ENCODE peak calls at places on chromosomes 7 and 10, in four cellular contexts. One of them, this sample, is unnamed.
A peak's percentile ranks its signal among the peaks of the same experiment; 100 is the strongest.

GRCh38 chr10:74542077-74542476 is 284.3 kb upstream of the KAT6B start:
- DNase-seq in WTC11: no peak
- DNase-seq in GM12878: no peak
- DNase-seq in K562: no peak
- DNase-seq in this sample: no peak

GRCh38 chr7:157857578-157858075 is 520.8 kb downstream of the DNAJB6 start:
- DNase-seq in K562: no peak
- DNase-seq in WTC11: no peak
- DNase-seq in GM12878: no peak
- DNase-seq in this sample: no peak

GRCh38 chr10:3757250-3757637 is 27.8 kb downstream of the KLF6 start:
- DNase-seq in WTC11: no peak
- DNase-seq in GM12878: no peak
- DNase-seq in K562: no peak
- DNase-seq in this sample: no peak

GRCh38 chr10:50275650-50276235 is 24.4 kb upstream of the ASAH2 start:
- DNase-seq in WTC11: peak; percentile 45
- DNase-seq in GM12878: peak; percentile 25
- DNase-seq in K562: peak; percentile 83
- DNase-seq in this sample: peak; percentile 20

GRCh38 chr7:77699056-77699455 is 2.8 kb downstream of the RSBN1L start:
- DNase-seq in WTC11: no peak
- DNase-seq in GM12878: peak; percentile 67
- DNase-seq in K562: no peak
- DNase-seq in this sample: no peak

GRCh38 chr10:95406651-95407280 is 116.0 kb upstream of the PDLIM1 start:
- DNase-seq in WTC11: no peak
- DNase-seq in K562: no peak
- DNase-seq in GM12878: no peak
- DNase-seq in this sample: no peak

GRCh38 chr10:77328272-77328816 is 309.3 kb downstream of the KCNMA1 start:
- DNase-seq in K562: peak; percentile 15
- DNase-seq in WTC11: peak; percentile 62
- DNase-seq in GM12878: no peak
- DNase-seq in this sample: peak; percentile 10

GRCh38 chr7:1758417-1758858 is 88.4 kb downstream of the ELFN1 start:
- DNase-seq in WTC11: peak; percentile 49
- DNase-seq in GM12878: no peak
- DNase-seq in K562: peak; percentile 54
- DNase-seq in this sample: peak; percentile 45

GRCh38 chr10:115093286-115093775 is at the start of gene ATRNL1:
- DNase-seq in GM12878: no peak
- DNase-seq in WTC11: peak; percentile 67
- DNase-seq in K562: no peak
- DNase-seq in this sample: no peak

GRCh38 chr10:24132741-24133140 is 76.2 kb upstream of the KIAA1217 start:
- DNase-seq in GM12878: no peak
- DNase-seq in K562: no peak
- DNase-seq in WTC11: no peak
- DNase-seq in this sample: no peak

GRCh38 chr7:6640246-6640721 is 3.2 kb downstream of the ZNF316 start:
- DNase-seq in GM12878: no peak
- DNase-seq in K562: peak; percentile 85
- DNase-seq in WTC11: peak; percentile 86
- DNase-seq in this sample: no peak

GRCh38 chr7:28703054-28703765 is 254.9 kb downstream of the TRIL start:
- DNase-seq in GM12878: no peak
- DNase-seq in WTC11: no peak
- DNase-seq in K562: no peak
- DNase-seq in this sample: no peak

GRCh38 chr7:16982640-16983103 is 100.9 kb upstream of the AGR3 start:
- DNase-seq in GM12878: no peak
- DNase-seq in WTC11: no peak
- DNase-seq in K562: peak; percentile 20
- DNase-seq in this sample: peak; percentile 58

GRCh38 chr10:5812283-5813090 is 747 bp downstream of the GDI2 start:
- DNase-seq in WTC11: peak; percentile 59
- DNase-seq in GM12878: no peak
- DNase-seq in K562: peak; percentile 62
- DNase-seq in this sample: no peak

GRCh38 chr7:71173955-71174354 is 42.0 kb downstream of the GALNT17 start:
- DNase-seq in K562: no peak
- DNase-seq in WTC11: no peak
- DNase-seq in GM12878: no peak
- DNase-seq in this sample: no peak

GRCh38 chr7:17646181-17646956 is 293.9 kb downstream of the SNX13 start:
- DNase-seq in K562: no peak
- DNase-seq in WTC11: no peak
- DNase-seq in GM12878: no peak
- DNase-seq in this sample: no peak

GRCh38 chr7:128103498-128104108 is 72.4 kb upstream of the LRRC4 start:
- DNase-seq in WTC11: no peak
- DNase-seq in K562: no peak
- DNase-seq in GM12878: no peak
- DNase-seq in this sample: peak; percentile 85

GRCh38 chr7:64893401-64893800 is 9.7 kb upstream of the ZNF273 start:
- DNase-seq in K562: peak; percentile 37
- DNase-seq in WTC11: no peak
- DNase-seq in GM12878: no peak
- DNase-seq in this sample: no peak

GRCh38 chr10:116722736-116723427 is 19.5 kb downstream of the HSPA12A start:
- DNase-seq in GM12878: no peak
- DNase-seq in K562: no peak
- DNase-seq in WTC11: no peak
- DNase-seq in this sample: no peak

GRCh38 chr7:27491534-27491933 is 171.1 kb downstream of the HIBADH start:
- DNase-seq in K562: no peak
- DNase-seq in WTC11: no peak
- DNase-seq in GM12878: no peak
- DNase-seq in this sample: no peak

GRCh38 chr7:3879337-3880054 is 578.4 kb downstream of the SDK1 start:
- DNase-seq in WTC11: no peak
- DNase-seq in K562: no peak
- DNase-seq in GM12878: no peak
- DNase-seq in this sample: no peak

GRCh38 chr10:126749030-126749655 is 78.7 kb upstream of the C10orf90 start:
- DNase-seq in K562: peak; percentile 20
- DNase-seq in WTC11: peak; percentile 92
- DNase-seq in GM12878: no peak
- DNase-seq in this sample: peak; percentile 59

GRCh38 chr7:81887098-81887497 is 117.3 kb upstream of the HGF start:
- DNase-seq in WTC11: no peak
- DNase-seq in GM12878: peak; percentile 23
- DNase-seq in K562: no peak
- DNase-seq in this sample: no peak

GRCh38 chr10:58300676-58301075 is 31.7 kb downstream of the CISD1 start:
- DNase-seq in WTC11: no peak
- DNase-seq in GM12878: no peak
- DNase-seq in K562: no peak
- DNase-seq in this sample: no peak

GRCh38 chr10:92913973-92914372 is 65.7 kb downstream of the EXOC6 start:
- DNase-seq in GM12878: no peak
- DNase-seq in K562: no peak
- DNase-seq in WTC11: peak; percentile 43
- DNase-seq in this sample: no peak

GRCh38 chr7:21422747-21423146 is 5.1 kb upstream of the SP4 start:
- DNase-seq in GM12878: no peak
- DNase-seq in WTC11: no peak
- DNase-seq in K562: no peak
- DNase-seq in this sample: no peak

GRCh38 chr10:49154641-49155040 is 20.8 kb upstream of the FAM170B start:
- DNase-seq in GM12878: no peak
- DNase-seq in WTC11: no peak
- DNase-seq in K562: peak; percentile 64
- DNase-seq in this sample: no peak

GRCh38 chr10:4771554-4772201 is 54.3 kb upstream of the AKR1E2 start:
- DNase-seq in WTC11: no peak
- DNase-seq in K562: no peak
- DNase-seq in GM12878: no peak
- DNase-seq in this sample: peak; percentile 13

GRCh38 chr10:11874568-11875182 is 51.5 kb downstream of the PROSER2 start:
- DNase-seq in GM12878: peak; percentile 8
- DNase-seq in WTC11: peak; percentile 63
- DNase-seq in K562: peak; percentile 94
- DNase-seq in this sample: peak; percentile 80

GRCh38 chr7:2180081-2180480 is 52.7 kb downstream of the MAD1L1 start:
- DNase-seq in K562: no peak
- DNase-seq in WTC11: no peak
- DNase-seq in GM12878: no peak
- DNase-seq in this sample: no peak

GRCh38 chr7:155448632-155449007 is 9.3 kb upstream of the EN2 start:
- DNase-seq in K562: no peak
- DNase-seq in WTC11: peak; percentile 59
- DNase-seq in GM12878: no peak
- DNase-seq in this sample: no peak

GRCh38 chr7:27872281-27873005 is 132.5 kb downstream of the TAX1BP1 start:
- DNase-seq in GM12878: no peak
- DNase-seq in K562: no peak
- DNase-seq in WTC11: no peak
- DNase-seq in this sample: no peak

GRCh38 chr7:140262242-140262903 is 85.6 kb upstream of the KDM7A start:
- DNase-seq in WTC11: no peak
- DNase-seq in GM12878: no peak
- DNase-seq in K562: no peak
- DNase-seq in this sample: no peak

GRCh38 chr10:73931767-73932624 is 21.1 kb downstream of the PLAU start:
- DNase-seq in K562: peak; percentile 77
- DNase-seq in GM12878: peak; percentile 50
- DNase-seq in WTC11: peak; percentile 38
- DNase-seq in this sample: peak; percentile 32

DNA sequence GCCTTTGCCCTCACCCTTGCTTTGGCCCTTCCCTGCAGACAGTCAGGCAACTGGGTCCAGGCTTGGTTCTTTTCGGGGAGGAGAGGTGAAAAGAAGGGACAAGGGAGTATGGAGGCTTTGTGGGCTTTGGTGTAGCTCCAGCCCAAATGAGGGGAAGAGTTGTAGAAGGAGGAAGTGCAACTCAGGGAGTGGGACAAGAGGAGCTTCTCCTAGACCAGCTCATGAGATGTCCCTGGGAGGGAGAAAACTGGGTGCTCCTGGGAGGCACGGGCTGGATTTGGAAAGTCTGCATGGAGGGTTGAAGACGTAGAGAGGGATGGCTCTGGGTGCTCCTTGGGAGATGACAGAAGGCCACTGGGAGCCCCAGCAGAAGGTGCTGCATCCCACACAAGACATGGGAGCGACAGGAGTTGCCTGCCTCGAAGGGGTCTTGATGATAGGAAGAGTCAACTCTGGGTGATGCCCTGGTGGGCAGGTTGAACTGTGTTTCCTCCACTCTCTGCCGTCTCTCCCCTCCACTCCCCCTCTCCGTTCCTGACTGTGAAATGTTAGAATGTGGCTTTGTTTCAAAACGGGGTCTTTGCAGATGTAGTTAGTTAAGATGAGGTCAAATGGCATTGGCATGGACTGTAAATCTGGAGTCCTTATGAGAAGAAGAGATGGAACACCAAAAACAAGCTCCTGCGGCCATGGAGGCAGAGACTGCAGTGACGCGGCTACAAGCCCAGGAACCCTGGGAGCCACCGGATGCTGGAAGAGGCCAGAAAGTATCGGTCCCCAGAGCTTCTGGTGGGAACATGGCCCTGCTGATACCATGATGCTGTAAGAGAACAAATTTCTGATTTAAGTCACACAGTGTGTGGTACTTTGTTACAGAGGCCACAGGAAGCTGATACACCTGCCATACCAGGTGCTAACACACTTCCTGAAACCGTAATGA is 298.5 kb downstream of the GLRX3 start:
- DNase-seq in K562: no peak
- DNase-seq in WTC11: no peak
- DNase-seq in GM12878: no peak
- DNase-seq in this sample: no peak
- TF ChIP-seq TCF7 in K562: no peak
- TF ChIP-seq TCF7 in WTC11: no peak
- TF ChIP-seq TCF7 in GM12878: no peak
- TF ChIP-seq TCF7 in this sample: no peak

DNA sequence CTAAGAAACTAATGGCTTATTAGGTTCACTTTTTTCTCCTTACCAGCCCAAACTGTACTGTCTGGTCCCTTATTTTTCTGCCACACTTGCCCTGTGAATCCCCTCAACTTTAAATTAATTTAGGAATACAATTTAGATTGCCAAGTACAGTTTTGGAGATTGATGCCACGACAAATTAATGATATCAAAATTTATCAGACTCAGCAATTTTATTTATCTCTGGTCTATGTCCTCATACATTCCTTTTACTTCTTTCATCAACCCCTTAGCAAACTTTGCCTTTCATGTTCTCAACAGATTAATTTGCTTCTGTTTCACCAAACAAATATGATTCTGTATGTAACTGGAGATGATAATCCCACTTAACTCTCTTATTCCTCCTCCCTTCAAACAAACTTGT is 38.2 kb downstream of the SHOC2 start:
- DNase-seq in GM12878: no peak
- DNase-seq in WTC11: no peak
- DNase-seq in K562: no peak
- DNase-seq in this sample: no peak
- TF ChIP-seq TCF7 in GM12878: no peak
- TF ChIP-seq TCF7 in WTC11: no peak
- TF ChIP-seq TCF7 in K562: no peak
- TF ChIP-seq TCF7 in this sample: no peak

DNA sequence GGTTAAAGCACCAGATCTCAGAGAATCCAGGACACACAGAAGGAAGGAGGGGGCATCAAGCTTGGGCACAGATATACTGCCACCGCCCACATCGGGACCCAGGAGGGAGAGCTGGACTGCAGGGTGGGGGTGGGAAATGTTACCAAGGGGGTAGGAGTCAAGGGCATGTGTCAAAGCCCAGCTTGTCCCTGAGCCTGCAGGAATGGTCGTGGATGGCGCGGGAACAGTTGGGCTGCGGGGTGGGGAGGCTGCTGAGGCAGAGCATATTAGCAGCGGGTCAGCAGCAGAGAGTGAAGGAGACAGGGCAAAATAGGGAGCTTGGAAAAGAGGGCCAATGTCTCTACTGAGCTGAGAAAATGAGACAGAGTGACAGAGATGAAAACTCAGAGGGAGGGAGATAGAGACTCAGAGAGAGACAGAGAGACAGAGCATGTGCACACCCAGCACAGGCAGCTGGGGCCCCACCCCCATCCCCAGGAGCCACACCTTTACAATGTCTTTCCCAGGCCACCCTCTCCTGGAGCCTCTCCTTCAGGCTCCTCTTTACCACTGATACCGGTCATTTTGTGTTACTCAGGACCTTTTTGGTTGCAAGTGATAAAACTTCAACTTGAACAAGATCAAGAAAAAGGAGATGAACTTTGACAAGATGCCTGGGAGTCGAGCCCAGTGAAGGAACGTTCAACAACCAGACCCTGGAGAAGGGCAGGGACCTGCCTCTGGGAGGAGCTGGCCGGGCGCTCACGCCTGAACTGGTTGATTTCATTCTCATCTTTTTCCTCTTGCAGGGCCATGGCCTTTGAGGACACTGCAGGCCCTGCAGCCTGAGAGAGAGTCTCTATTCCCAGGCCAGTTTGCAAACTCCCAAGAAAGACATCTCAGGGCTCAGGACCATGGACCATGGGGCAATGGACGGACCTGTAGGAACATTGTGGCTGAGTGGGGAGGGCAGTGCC is 50.0 kb downstream of the AOC1 start:
- DNase-seq in WTC11: no peak
- DNase-seq in GM12878: no peak
- DNase-seq in K562: peak; percentile 67
- DNase-seq in this sample: no peak
- TF ChIP-seq TCF7 in WTC11: no peak
- TF ChIP-seq TCF7 in GM12878: no peak
- TF ChIP-seq TCF7 in K562: no peak
- TF ChIP-seq TCF7 in this sample: no peak

GRCh38 chr10:98391578-98391991 is 23.4 kb downstream of the PYROXD2 start:
- DNase-seq in GM12878: no peak
- DNase-seq in K562: no peak
- DNase-seq in WTC11: no peak
- DNase-seq in this sample: no peak
- TF ChIP-seq TCF7 in GM12878: no peak
- TF ChIP-seq TCF7 in K562: no peak
- TF ChIP-seq TCF7 in WTC11: no peak
- TF ChIP-seq TCF7 in this sample: no peak

This sample was measured in HepG2.